ENCODE peak calls at places on chromosomes 16 and 17, in eight cellular contexts. E, H, Y, I, Q, P, T and X are unnamed samples.

GRCh38 chr16:51544850-51545467 is 393.9 kb upstream of the SALL1 start:
- DNase-seq in E (no peak), H (no peak), Y (no peak), I (no peak), Q (no peak), P (no peak), T (no peak), X (no peak)

GRCh38 chr16:28531777-28532744 is 6.7 kb downstream of the NUPR1 start:
- DNase-seq in E (no peak), H (no peak), Y (peak), I (no peak), Q (no peak), P (peak), T (peak), X (no peak)

GRCh38 chr16:84356591-84357116 is 11.7 kb upstream of the ATP2C2 start:
- DNase-seq in E (no peak), H (no peak), Y (peak), I (peak), Q (no peak), P (no peak), T (no peak), X (no peak)

GRCh38 chr17:31515226-31515759 is 123.8 kb downstream of the RAB11FIP4 start:
- DNase-seq in E (no peak), H (no peak), Y (no peak), I (no peak), Q (no peak), P (no peak), T (no peak), X (no peak)

GRCh38 chr16:85593503-85594195 is 19.5 kb upstream of the GSE1 start:
- DNase-seq in E (peak), H (no peak), Y (no peak), I (no peak), Q (no peak), P (no peak), T (no peak), X (no peak)

GRCh38 chr16:81623365-81624102 is 155.6 kb upstream of the PLCG2 start:
- DNase-seq in E (peak), H (peak), Y (peak), I (peak), Q (no peak), P (no peak), T (peak), X (peak)

GRCh38 chr16:66444049-66444481 is 17.0 kb downstream of the BEAN1 start:
- DNase-seq in E (no peak), H (no peak), Y (no peak), I (no peak), Q (no peak), P (no peak), T (no peak), X (no peak)

GRCh38 chr17:33854596-33854995 is 400.5 kb upstream of the CCL2 start:
- DNase-seq in E (no peak), H (no peak), Y (no peak), I (no peak), Q (no peak), P (no peak), T (no peak), X (no peak)

GRCh38 chr17:49381793-49382192 is 19.7 kb upstream of the ZNF652 start:
- DNase-seq in E (no peak), H (no peak), Y (no peak), I (no peak), Q (no peak), P (peak), T (no peak), X (no peak)

GRCh38 chr17:82583720-82584234 is 64.2 kb downstream of the FOXK2 start:
- DNase-seq in E (no peak), H (no peak), Y (no peak), I (no peak), Q (no peak), P (no peak), T (no peak), X (peak)

GRCh38 chr17:9529033-9529748 is 46.4 kb downstream of the STX8 start:
- DNase-seq in E (no peak), H (no peak), Y (no peak), I (peak), Q (no peak), P (no peak), T (peak), X (peak)

GRCh38 chr16:5428932-5429331 is 331.3 kb upstream of the EEF2KMT start:
- DNase-seq in E (no peak), H (no peak), Y (no peak), I (no peak), Q (no peak), P (no peak), T (no peak), X (no peak)

GRCh38 chr16:1812732-1813163 is 13.9 kb downstream of the HAGH start:
- DNase-seq in E (peak), H (peak), Y (peak), I (peak), Q (no peak), P (no peak), T (peak), X (peak)

GRCh38 chr17:82943339-82943738 is 103.5 kb upstream of the ZNF750 start:
- DNase-seq in E (no peak), H (no peak), Y (no peak), I (no peak), Q (no peak), P (no peak), T (no peak), X (no peak)

GRCh38 chr17:65463242-65463641 is 98.2 kb downstream of the AXIN2 start:
- DNase-seq in E (no peak), H (no peak), Y (peak), I (peak), Q (no peak), P (no peak), T (peak), X (no peak)

GRCh38 chr16:50037791-50038190 is 12.8 kb downstream of the CNEP1R1 start:
- DNase-seq in E (no peak), H (no peak), Y (no peak), I (peak), Q (no peak), P (no peak), T (no peak), X (no peak)

GRCh38 chr17:75289832-75290337 is 652 bp upstream of the SLC25A19 start:
- DNase-seq in E (peak), H (peak), Y (peak), I (peak), Q (peak), P (peak), T (no peak), X (peak)

GRCh38 chr16:29784901-29785500 is 5.5 kb upstream of the KIF22 start:
- DNase-seq in E (no peak), H (peak), Y (peak), I (peak), Q (peak), P (peak), T (peak), X (peak)

GRCh38 chr17:55383771-55384679 is 37.6 kb downstream of the MMD start:
- DNase-seq in E (no peak), H (no peak), Y (peak), I (peak), Q (no peak), P (no peak), T (no peak), X (no peak)

GRCh38 chr17:13562271-13562800 is 39.4 kb downstream of the HS3ST3A1 start:
- DNase-seq in E (no peak), H (no peak), Y (no peak), I (peak), Q (no peak), P (no peak), T (no peak), X (no peak)